ENCODE peak calls at places on chromosomes 13 and 19, in nine cellular contexts. D, B, I, P, F, U, N, G and O are unnamed samples.

GRCh38 chr19:7355151-7355845 is 6.6 kb downstream of the ARHGEF18 start:
- DNase-seq in D (no peak), B (no peak), I (peak), P (peak), F (no peak), U (no peak), N (peak), G (no peak), O (no peak)

GRCh38 chr13:100129605-100130004 is 40.7 kb downstream of the PCCA start:
- DNase-seq in D (no peak), B (peak), I (peak), P (no peak), F (no peak), U (no peak), N (no peak), G (no peak), O (no peak)

GRCh38 chr13:25678398-25678797 is 306.6 kb downstream of the ATP8A2 start:
- DNase-seq in D (no peak), B (no peak), I (no peak), P (no peak), F (no peak), U (no peak), N (no peak), G (no peak), O (no peak)

GRCh38 chr13:64529874-64530485 is 2700.2 kb downstream of the PCDH9 start:
- DNase-seq in D (no peak), B (no peak), I (peak), P (peak), F (peak), U (peak), N (no peak), G (no peak), O (no peak)

GRCh38 chr13:53382008-53382407 is 353.4 kb downstream of the OLFM4 start:
- DNase-seq in D (no peak), B (no peak), I (no peak), P (no peak), F (no peak), U (no peak), N (no peak), G (no peak), O (no peak)

GRCh38 chr19:16888629-16889371 is at the start of gene F2RL3:
- DNase-seq in D (no peak), B (peak), I (peak), P (peak), F (no peak), U (no peak), N (peak), G (no peak), O (peak)

GRCh38 chr19:44681992-44682790 is 10.9 kb downstream of the CEACAM19 start:
- DNase-seq in D (no peak), B (no peak), I (no peak), P (no peak), F (no peak), U (no peak), N (no peak), G (no peak), O (no peak)

GRCh38 chr19:10838377-10838776 is 2.4 kb upstream of the TMED1 start:
- DNase-seq in D (no peak), B (no peak), I (no peak), P (no peak), F (no peak), U (no peak), N (no peak), G (no peak), O (no peak)

GRCh38 chr13:88005188-88005587 is 334.0 kb downstream of the SLITRK5 start:
- DNase-seq in D (no peak), B (no peak), I (peak), P (no peak), F (no peak), U (no peak), N (no peak), G (no peak), O (no peak)

GRCh38 chr19:31272707-31273106 is 76.5 kb downstream of the TSHZ3 start:
- DNase-seq in D (no peak), B (no peak), I (no peak), P (no peak), F (no peak), U (no peak), N (no peak), G (no peak), O (no peak)

GRCh38 chr19:42553292-42554045 is 25.2 kb upstream of the CEACAM1 start:
- DNase-seq in D (no peak), B (no peak), I (peak), P (peak), F (peak), U (no peak), N (peak), G (peak), O (no peak)

GRCh38 chr13:48333976-48334375 is 30.4 kb downstream of the RB1 start:
- DNase-seq in D (no peak), B (peak), I (peak), P (peak), F (peak), U (no peak), N (peak), G (peak), O (no peak)

DNA sequence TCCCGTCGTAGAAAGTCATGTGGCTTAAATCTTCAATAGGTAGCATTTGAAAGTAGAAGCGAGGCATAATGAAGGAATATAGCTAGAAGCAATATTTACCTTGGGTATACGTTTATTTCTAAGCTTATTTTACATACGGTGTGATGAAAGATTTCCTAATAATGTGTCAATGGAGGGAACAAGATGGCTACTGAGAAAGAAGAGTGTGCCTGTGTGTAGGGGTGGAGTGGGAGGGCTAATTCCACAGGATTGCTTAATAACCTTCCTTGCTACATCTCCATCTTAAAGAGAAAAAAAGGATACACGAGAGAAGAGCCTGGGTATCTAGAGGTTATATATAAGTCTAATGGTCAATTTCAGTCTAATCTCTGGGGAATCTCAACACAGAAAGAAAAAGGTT is 2.0 kb downstream of the SPART start:
- DNase-seq in D (no peak), B (no peak), I (peak), P (peak), F (peak), U (no peak), N (peak), G (peak), O (no peak)
- H3K9ac ChIP-seq in D (no peak), B (peak), I (peak), P (peak), F (peak), U (no peak), N (no peak), G (peak), O (no peak)

DNA sequence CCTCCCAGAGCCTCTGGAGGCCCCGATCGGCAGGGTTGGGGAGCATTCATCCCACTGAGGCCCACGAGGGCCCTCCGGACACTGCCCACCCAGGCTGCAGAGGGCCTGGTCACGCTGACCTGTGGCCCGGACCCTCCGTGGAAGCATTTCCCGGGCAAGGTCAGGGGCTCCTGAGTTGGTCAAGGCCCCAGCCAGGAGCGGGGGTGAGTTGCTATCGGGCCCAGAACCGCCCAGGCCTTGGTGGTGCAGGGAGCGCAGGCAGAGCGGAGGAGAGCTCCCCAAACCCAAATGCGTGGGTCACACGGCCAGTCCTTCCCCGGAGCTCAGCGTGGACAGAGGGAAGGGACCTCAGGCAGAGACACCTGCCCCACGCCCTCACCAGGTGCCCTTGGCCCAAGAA is 25.7 kb downstream of the GPX4 start:
- DNase-seq in D (no peak), B (no peak), I (no peak), P (no peak), F (no peak), U (no peak), N (no peak), G (no peak), O (no peak)
- H3K9ac ChIP-seq in D (no peak), B (no peak), I (peak), P (peak), F (peak), U (no peak), N (no peak), G (no peak), O (no peak)

GRCh38 chr13:43787518-43787891 is 733 bp upstream of the ENOX1 start:
- DNase-seq in D (no peak), B (no peak), I (peak), P (peak), F (no peak), U (no peak), N (no peak), G (no peak), O (no peak)

GRCh38 chr13:43786472-43786765 is 353 bp downstream of the ENOX1 start:
- DNase-seq in D (no peak), B (no peak), I (no peak), P (no peak), F (no peak), U (no peak), N (no peak), G (no peak), O (peak)

GRCh38 chr13:43787998-43788397 is 1.2 kb upstream of the ENOX1 start:
- DNase-seq in D (peak), B (peak), I (peak), P (peak), F (no peak), U (peak), N (peak), G (no peak), O (no peak)

GRCh38 chr13:43785681-43786471 is 896 bp downstream of the ENOX1 start:
- DNase-seq in D (peak), B (peak), I (peak), P (peak), F (peak), U (no peak), N (peak), G (peak), O (peak)

GRCh38 chr13:43786766-43787517 is at the start of gene ENOX1:
- DNase-seq in D (peak), B (peak), I (peak), P (peak), F (peak), U (peak), N (peak), G (peak), O (peak)
- H3K9ac ChIP-seq in D (peak), B (no peak), I (peak), P (peak), F (peak), U (peak), N (peak), G (peak), O (peak)

GRCh38 chr19:14475251-14476073 is at the start of gene PTGER1:
- DNase-seq in D (no peak), B (no peak), I (peak), P (peak), F (peak), U (peak), N (peak), G (peak), O (peak)

GRCh38 chr19:14473915-14474578 is 1.1 kb downstream of the PTGER1 start:
- DNase-seq in D (no peak), B (no peak), I (peak), P (no peak), F (no peak), U (no peak), N (no peak), G (no peak), O (peak)

GRCh38 chr19:14473073-14473790 is 1.9 kb downstream of the PTGER1 start:
- DNase-seq in D (no peak), B (no peak), I (no peak), P (no peak), F (no peak), U (no peak), N (no peak), G (no peak), O (no peak)

GRCh38 chr19:14476307-14476662 is 1.1 kb upstream of the PTGER1 start:
- DNase-seq in D (no peak), B (no peak), I (no peak), P (no peak), F (no peak), U (no peak), N (no peak), G (no peak), O (no peak)

DNA sequence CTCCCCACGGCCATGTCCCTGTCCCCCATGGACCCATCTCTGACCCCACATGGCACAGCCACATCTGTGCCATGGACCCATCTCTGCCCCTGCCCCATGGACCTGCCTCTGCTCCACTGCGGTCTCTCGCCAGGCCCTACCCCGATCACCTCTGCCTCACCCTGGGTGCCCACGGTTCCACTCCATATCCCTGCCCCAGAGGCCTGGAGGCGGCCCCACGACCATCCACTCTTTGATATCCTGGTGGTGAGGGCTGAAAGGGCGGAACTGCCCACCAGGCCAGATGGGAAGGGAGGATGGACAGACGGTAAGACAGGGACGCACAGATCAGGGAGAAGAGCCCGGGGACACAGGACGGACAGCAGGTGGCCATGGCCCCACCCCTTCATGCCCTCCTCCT is 327 bp downstream of the PTGER1 start:
- DNase-seq in D (no peak), B (no peak), I (no peak), P (no peak), F (no peak), U (no peak), N (no peak), G (no peak), O (no peak)
- H3K9ac ChIP-seq in D (peak), B (no peak), I (peak), P (no peak), F (no peak), U (peak), N (peak), G (no peak), O (no peak)

DNA sequence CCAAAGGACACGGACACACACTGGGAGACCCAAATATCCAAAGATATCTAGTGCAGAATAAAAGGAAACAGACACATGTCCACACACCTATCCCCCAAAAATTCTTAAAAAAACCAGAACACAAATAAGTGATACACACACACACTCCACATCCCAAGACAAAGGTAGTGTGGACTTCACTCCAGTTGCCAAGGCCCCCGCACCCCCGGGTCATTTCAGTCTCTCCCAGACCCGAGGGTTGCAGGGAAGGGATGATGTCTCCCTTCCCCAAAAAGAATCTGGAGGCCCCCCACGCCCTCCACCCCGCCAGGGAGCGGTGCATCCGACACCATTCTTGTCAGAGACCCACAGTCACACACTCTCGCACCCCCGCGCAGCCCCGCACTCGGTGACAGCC is 407 bp downstream of the DPF1 start:
- DNase-seq in D (no peak), B (no peak), I (no peak), P (peak), F (no peak), U (no peak), N (no peak), G (no peak), O (no peak)
- H3K9ac ChIP-seq in D (peak), B (no peak), I (peak), P (peak), F (peak), U (peak), N (peak), G (no peak), O (no peak)

DNA sequence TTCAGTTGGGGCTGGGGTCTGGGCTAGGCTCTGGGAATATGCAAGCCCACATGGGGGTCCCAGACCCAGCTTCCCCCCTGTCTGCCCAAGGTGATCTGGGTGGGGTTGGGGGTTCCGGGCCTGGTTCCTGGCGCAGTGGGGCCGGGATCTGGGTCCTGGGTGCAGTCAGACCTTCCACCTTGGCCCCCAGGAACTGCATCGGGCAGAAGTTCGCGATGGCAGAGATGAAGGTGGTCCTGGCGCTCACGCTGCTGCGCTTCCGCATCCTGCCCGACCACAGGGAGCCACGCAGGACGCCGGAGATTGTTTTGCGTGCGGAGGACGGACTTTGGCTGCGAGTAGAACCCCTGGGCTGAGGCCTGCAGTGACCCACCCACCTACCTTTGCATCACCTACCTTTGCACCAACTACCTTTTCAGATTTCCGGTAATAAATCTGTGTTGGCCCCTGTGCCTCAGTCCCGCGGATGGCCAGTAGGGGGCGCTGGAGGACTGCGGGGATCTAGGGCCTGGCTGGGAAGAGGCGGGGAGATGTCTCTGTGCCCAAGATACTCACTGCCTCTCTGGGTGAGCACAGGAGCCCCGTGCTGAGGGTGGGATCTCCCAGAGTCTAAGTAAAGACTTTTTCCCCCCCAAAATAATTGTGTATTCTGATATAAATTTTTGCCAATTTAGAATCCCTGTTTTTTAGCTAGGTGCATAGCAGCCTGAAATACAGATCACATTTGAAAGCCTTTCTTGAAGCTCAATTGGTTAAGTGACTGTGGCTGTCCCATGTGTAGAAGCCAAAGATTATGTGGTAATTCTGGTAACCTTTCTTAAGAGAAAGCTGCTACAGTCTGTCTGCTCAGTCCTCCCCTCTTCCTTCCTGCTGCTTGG is 11.5 kb upstream of the CYP4F3 start:
- DNase-seq in D (peak), B (peak), I (peak), P (no peak), F (peak), U (peak), N (peak), G (peak), O (peak)
- H3K9ac ChIP-seq in D (no peak), B (no peak), I (no peak), P (no peak), F (no peak), U (no peak), N (no peak), G (no peak), O (peak)

DNA sequence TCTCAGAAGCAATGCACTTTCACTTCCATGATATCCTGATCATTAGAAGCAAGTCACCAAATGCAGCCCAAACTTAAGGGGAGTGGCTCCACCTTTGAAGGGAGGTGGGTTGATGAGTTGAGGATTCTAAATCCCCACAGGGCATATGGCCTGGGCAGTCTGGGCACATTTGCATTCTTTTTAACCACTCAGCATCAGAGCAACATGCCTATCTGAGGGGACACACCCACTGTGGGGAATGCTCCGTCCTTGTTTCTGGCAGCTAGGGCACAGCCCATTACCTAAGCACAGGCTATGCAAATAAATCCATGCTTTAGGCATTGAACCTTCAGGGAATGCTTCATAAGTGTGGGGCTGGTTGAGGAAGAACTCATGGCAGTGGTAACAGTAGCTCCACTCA is 12.3 kb upstream of the SACS start:
- DNase-seq in D (no peak), B (no peak), I (no peak), P (no peak), F (no peak), U (no peak), N (no peak), G (peak), O (no peak)
- H3K9ac ChIP-seq in D (no peak), B (no peak), I (no peak), P (no peak), F (no peak), U (no peak), N (no peak), G (no peak), O (no peak)

DNA sequence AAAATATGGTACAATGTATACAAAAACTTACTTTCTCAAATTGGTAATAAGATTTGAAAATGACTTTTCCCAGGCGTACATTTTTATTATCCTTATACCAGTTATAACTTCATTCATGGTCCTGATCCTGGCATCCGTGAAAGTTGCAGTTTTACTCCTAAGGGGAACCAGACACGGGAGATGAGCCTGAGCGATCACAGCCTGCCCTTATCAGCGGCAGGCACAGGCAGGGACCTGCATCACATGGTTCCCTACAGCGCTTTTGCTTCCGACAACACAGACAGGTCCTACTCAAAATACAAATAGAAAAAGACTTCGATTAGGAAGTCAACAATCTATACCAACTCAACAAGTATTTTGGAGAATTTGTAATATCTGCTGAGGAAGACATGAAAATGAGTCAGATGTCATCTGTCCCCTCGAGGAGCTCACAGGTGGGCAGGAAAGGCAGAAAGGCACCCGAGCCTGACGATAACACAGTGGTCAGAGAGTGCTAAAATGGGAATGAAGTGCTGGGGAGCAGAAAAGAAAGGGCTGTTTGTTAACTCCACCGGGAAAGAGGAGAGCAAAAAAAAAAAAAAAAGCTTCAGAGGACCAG is 93.4 kb downstream of the ABCC4 start:
- DNase-seq in D (no peak), B (no peak), I (no peak), P (no peak), F (no peak), U (no peak), N (no peak), G (no peak), O (no peak)
- H3K9ac ChIP-seq in D (no peak), B (no peak), I (no peak), P (no peak), F (no peak), U (no peak), N (no peak), G (no peak), O (no peak)